ENCODE peak calls at places on chromosomes 5 and 9, in six cellular contexts. One of them, this sample, is unnamed.

GRCh38 chr9:6805532-6805931 is 47.8 kb downstream of the KDM4C start:
- DNase-seq in H1: no peak
- DNase-seq in spleen: no peak
- DNase-seq in naive thymus-derived CD4-positive, alpha-beta T cell: no peak
- DNase-seq in A549: no peak
- DNase-seq in BE2C: no peak
- DNase-seq in this sample: peak

GRCh38 chr5:173395257-173395932 is 67.2 kb upstream of the STC2 start:
- DNase-seq in H1: no peak
- DNase-seq in spleen: no peak
- DNase-seq in naive thymus-derived CD4-positive, alpha-beta T cell: no peak
- DNase-seq in A549: peak
- DNase-seq in BE2C: no peak
- DNase-seq in this sample: peak

GRCh38 chr5:181187500-181188213 is 17.3 kb downstream of the TRIM7 start:
- DNase-seq in H1: no peak
- DNase-seq in spleen: peak
- DNase-seq in naive thymus-derived CD4-positive, alpha-beta T cell: peak
- DNase-seq in A549: no peak
- DNase-seq in BE2C: peak
- DNase-seq in this sample: peak

GRCh38 chr5:124981901-124982300 is 235.5 kb upstream of the ZNF608 start:
- DNase-seq in H1: no peak
- DNase-seq in spleen: no peak
- DNase-seq in naive thymus-derived CD4-positive, alpha-beta T cell: no peak
- DNase-seq in A549: no peak
- DNase-seq in BE2C: no peak
- DNase-seq in this sample: no peak

GRCh38 chr5:61280766-61281427 is 51.2 kb upstream of the ZSWIM6 start:
- DNase-seq in H1: no peak
- DNase-seq in spleen: no peak
- DNase-seq in naive thymus-derived CD4-positive, alpha-beta T cell: peak
- DNase-seq in A549: no peak
- DNase-seq in BE2C: peak
- DNase-seq in this sample: no peak

GRCh38 chr9:132288956-132289355 is 65.8 kb downstream of the SETX start:
- DNase-seq in H1: no peak
- DNase-seq in spleen: no peak
- DNase-seq in naive thymus-derived CD4-positive, alpha-beta T cell: no peak
- DNase-seq in A549: no peak
- DNase-seq in BE2C: no peak
- DNase-seq in this sample: peak

GRCh38 chr5:107542831-107543231 is 127.9 kb downstream of the EFNA5 start:
- DNase-seq in H1: no peak
- DNase-seq in spleen: no peak
- DNase-seq in naive thymus-derived CD4-positive, alpha-beta T cell: no peak
- DNase-seq in A549: peak
- DNase-seq in BE2C: peak
- DNase-seq in this sample: peak

GRCh38 chr5:90873033-90873517 is 314.5 kb downstream of the ADGRV1 start:
- DNase-seq in H1: no peak
- DNase-seq in spleen: no peak
- DNase-seq in naive thymus-derived CD4-positive, alpha-beta T cell: peak
- DNase-seq in A549: no peak
- DNase-seq in BE2C: peak
- DNase-seq in this sample: no peak

GRCh38 chr5:154095819-154096380 is 57.1 kb downstream of the MFAP3 start:
- DNase-seq in H1: no peak
- DNase-seq in spleen: no peak
- DNase-seq in naive thymus-derived CD4-positive, alpha-beta T cell: no peak
- DNase-seq in A549: no peak
- DNase-seq in BE2C: no peak
- DNase-seq in this sample: no peak

GRCh38 chr9:4147476-4148214 is 152.2 kb downstream of the GLIS3 start:
- DNase-seq in H1: no peak
- DNase-seq in spleen: no peak
- DNase-seq in naive thymus-derived CD4-positive, alpha-beta T cell: no peak
- DNase-seq in A549: peak
- DNase-seq in BE2C: no peak
- DNase-seq in this sample: no peak

GRCh38 chr9:123377211-123377971 is 21.4 kb downstream of the CRB2 start:
- DNase-seq in H1: no peak
- DNase-seq in spleen: no peak
- DNase-seq in naive thymus-derived CD4-positive, alpha-beta T cell: no peak
- DNase-seq in A549: no peak
- DNase-seq in BE2C: peak
- DNase-seq in this sample: no peak

GRCh38 chr5:134527156-134527960 is 1.9 kb downstream of the JADE2 start:
- DNase-seq in H1: peak
- DNase-seq in spleen: peak
- DNase-seq in naive thymus-derived CD4-positive, alpha-beta T cell: peak
- DNase-seq in A549: peak
- DNase-seq in BE2C: peak
- DNase-seq in this sample: peak

GRCh38 chr5:63233906-63234305 is 655.3 kb downstream of the LRRC70 start:
- DNase-seq in H1: no peak
- DNase-seq in spleen: no peak
- DNase-seq in naive thymus-derived CD4-positive, alpha-beta T cell: no peak
- DNase-seq in A549: no peak
- DNase-seq in BE2C: no peak
- DNase-seq in this sample: peak

GRCh38 chr5:160260881-160261815 is 31.8 kb downstream of the FABP6 start:
- DNase-seq in H1: no peak
- DNase-seq in spleen: peak
- DNase-seq in naive thymus-derived CD4-positive, alpha-beta T cell: no peak
- DNase-seq in A549: no peak
- DNase-seq in BE2C: no peak
- DNase-seq in this sample: peak

GRCh38 chr5:77210091-77211012 is at the start of gene PDE8B:
- DNase-seq in H1: no peak
- DNase-seq in spleen: peak
- DNase-seq in naive thymus-derived CD4-positive, alpha-beta T cell: no peak
- DNase-seq in A549: peak
- DNase-seq in BE2C: peak
- DNase-seq in this sample: no peak
- H3K4me3 ChIP-seq in H1: peak
- H3K4me3 ChIP-seq in spleen: peak
- H3K4me3 ChIP-seq in naive thymus-derived CD4-positive, alpha-beta T cell: peak
- H3K4me3 ChIP-seq in A549: peak
- H3K4me3 ChIP-seq in BE2C: peak
- H3K4me3 ChIP-seq in this sample: peak

GRCh38 chr5:74798977-74799911 is 32.2 kb downstream of the NSA2 start:
- DNase-seq in H1: no peak
- DNase-seq in spleen: no peak
- DNase-seq in naive thymus-derived CD4-positive, alpha-beta T cell: no peak
- DNase-seq in A549: no peak
- DNase-seq in BE2C: no peak
- DNase-seq in this sample: peak

GRCh38 chr5:74801197-74801596 is 34.1 kb downstream of the NSA2 start:
- DNase-seq in H1: no peak
- DNase-seq in spleen: no peak
- DNase-seq in naive thymus-derived CD4-positive, alpha-beta T cell: no peak
- DNase-seq in A549: no peak
- DNase-seq in BE2C: no peak
- DNase-seq in this sample: no peak

GRCh38 chr5:74801941-74802340 is 34.9 kb downstream of the NSA2 start:
- DNase-seq in H1: no peak
- DNase-seq in spleen: no peak
- DNase-seq in naive thymus-derived CD4-positive, alpha-beta T cell: no peak
- DNase-seq in A549: no peak
- DNase-seq in BE2C: no peak
- DNase-seq in this sample: no peak
- H3K4me3 ChIP-seq in H1: no peak
- H3K4me3 ChIP-seq in spleen: no peak
- H3K4me3 ChIP-seq in naive thymus-derived CD4-positive, alpha-beta T cell: no peak
- H3K4me3 ChIP-seq in A549: no peak
- H3K4me3 ChIP-seq in BE2C: no peak
- H3K4me3 ChIP-seq in this sample: no peak

GRCh38 chr5:80961376-80962281 is 1.5 kb downstream of the RASGRF2 start:
- DNase-seq in H1: no peak
- DNase-seq in spleen: no peak
- DNase-seq in naive thymus-derived CD4-positive, alpha-beta T cell: peak
- DNase-seq in A549: no peak
- DNase-seq in BE2C: no peak
- DNase-seq in this sample: peak
- H3K4me3 ChIP-seq in H1: peak
- H3K4me3 ChIP-seq in spleen: peak
- H3K4me3 ChIP-seq in naive thymus-derived CD4-positive, alpha-beta T cell: peak
- H3K4me3 ChIP-seq in A549: peak
- H3K4me3 ChIP-seq in BE2C: no peak
- H3K4me3 ChIP-seq in this sample: peak

GRCh38 chr5:157600252-157600651 is 24.7 kb upstream of the ADAM19 start:
- DNase-seq in H1: no peak
- DNase-seq in spleen: no peak
- DNase-seq in naive thymus-derived CD4-positive, alpha-beta T cell: no peak
- DNase-seq in A549: no peak
- DNase-seq in BE2C: no peak
- DNase-seq in this sample: no peak

GRCh38 chr5:157599565-157599964 is 24.0 kb upstream of the ADAM19 start:
- DNase-seq in H1: no peak
- DNase-seq in spleen: no peak
- DNase-seq in naive thymus-derived CD4-positive, alpha-beta T cell: no peak
- DNase-seq in A549: no peak
- DNase-seq in BE2C: no peak
- DNase-seq in this sample: no peak

GRCh38 chr5:157606046-157606445 is 30.5 kb upstream of the ADAM19 start:
- DNase-seq in H1: no peak
- DNase-seq in spleen: no peak
- DNase-seq in naive thymus-derived CD4-positive, alpha-beta T cell: no peak
- DNase-seq in A549: no peak
- DNase-seq in BE2C: no peak
- DNase-seq in this sample: no peak

GRCh38 chr5:157602505-157602904 is 26.9 kb upstream of the ADAM19 start:
- DNase-seq in H1: no peak
- DNase-seq in spleen: no peak
- DNase-seq in naive thymus-derived CD4-positive, alpha-beta T cell: no peak
- DNase-seq in A549: no peak
- DNase-seq in BE2C: no peak
- DNase-seq in this sample: no peak

DNA sequence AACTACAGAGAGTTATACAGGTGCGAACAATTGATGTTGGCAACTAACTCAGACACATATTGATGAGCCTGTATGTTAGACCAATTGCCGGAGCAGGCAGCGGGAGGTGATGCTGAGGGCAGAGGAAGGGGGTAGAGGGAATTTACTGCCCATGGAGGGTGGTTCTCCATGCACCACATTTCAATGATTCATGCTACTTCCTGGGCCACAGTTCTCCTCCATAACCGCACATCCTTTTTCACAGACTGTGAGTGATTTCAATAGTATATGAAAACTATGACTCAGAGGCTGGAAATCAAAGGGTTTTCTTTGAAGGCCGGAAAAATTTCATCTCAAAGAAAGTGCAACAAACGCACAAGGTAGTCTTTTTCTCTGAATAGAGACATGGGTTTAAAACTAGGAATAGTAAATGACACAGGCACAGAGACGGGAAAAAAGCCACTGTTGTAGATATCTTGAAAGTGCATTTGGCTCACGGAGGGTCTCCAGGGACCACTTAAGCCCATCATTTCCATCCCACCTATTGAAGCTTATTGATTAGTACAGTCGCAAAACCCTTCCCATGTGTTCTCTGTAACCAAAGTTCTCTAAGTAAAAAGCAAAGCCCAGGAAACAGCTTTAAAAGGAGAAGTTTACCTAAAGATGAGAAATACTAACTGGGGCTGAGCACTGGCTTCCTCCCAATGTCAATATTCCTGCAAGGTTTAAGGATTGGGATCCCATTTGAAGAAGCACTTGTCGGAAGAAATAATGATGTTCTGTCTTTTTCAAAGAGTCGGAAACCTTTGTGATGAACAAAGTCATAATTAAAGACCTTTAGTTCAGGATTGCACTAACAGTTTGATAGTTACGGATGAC is 28.0 kb upstream of the ADAM19 start:
- DNase-seq in H1: no peak
- DNase-seq in spleen: no peak
- DNase-seq in naive thymus-derived CD4-positive, alpha-beta T cell: peak
- DNase-seq in A549: peak
- DNase-seq in BE2C: no peak
- DNase-seq in this sample: peak
- H3K4me3 ChIP-seq in H1: no peak
- H3K4me3 ChIP-seq in spleen: no peak
- H3K4me3 ChIP-seq in naive thymus-derived CD4-positive, alpha-beta T cell: peak
- H3K4me3 ChIP-seq in A549: no peak
- H3K4me3 ChIP-seq in BE2C: no peak
- H3K4me3 ChIP-seq in this sample: no peak

GRCh38 chr5:80414113-80414512 is 6.2 kb downstream of the ZFYVE16 start:
- DNase-seq in H1: no peak
- DNase-seq in spleen: no peak
- DNase-seq in naive thymus-derived CD4-positive, alpha-beta T cell: no peak
- DNase-seq in A549: no peak
- DNase-seq in BE2C: no peak
- DNase-seq in this sample: peak

GRCh38 chr5:80417973-80418372 is 10.1 kb downstream of the ZFYVE16 start:
- DNase-seq in H1: no peak
- DNase-seq in spleen: no peak
- DNase-seq in naive thymus-derived CD4-positive, alpha-beta T cell: no peak
- DNase-seq in A549: no peak
- DNase-seq in BE2C: no peak
- DNase-seq in this sample: no peak
- H3K4me3 ChIP-seq in H1: no peak
- H3K4me3 ChIP-seq in spleen: no peak
- H3K4me3 ChIP-seq in naive thymus-derived CD4-positive, alpha-beta T cell: no peak
- H3K4me3 ChIP-seq in A549: no peak
- H3K4me3 ChIP-seq in BE2C: no peak
- H3K4me3 ChIP-seq in this sample: no peak

GRCh38 chr5:95638632-95639031 is 7.9 kb upstream of the RFESD start:
- DNase-seq in H1: no peak
- DNase-seq in spleen: no peak
- DNase-seq in naive thymus-derived CD4-positive, alpha-beta T cell: no peak
- DNase-seq in A549: no peak
- DNase-seq in BE2C: no peak
- DNase-seq in this sample: no peak
- H3K4me3 ChIP-seq in H1: no peak
- H3K4me3 ChIP-seq in spleen: no peak
- H3K4me3 ChIP-seq in naive thymus-derived CD4-positive, alpha-beta T cell: no peak
- H3K4me3 ChIP-seq in A549: no peak
- H3K4me3 ChIP-seq in BE2C: no peak
- H3K4me3 ChIP-seq in this sample: no peak

DNA sequence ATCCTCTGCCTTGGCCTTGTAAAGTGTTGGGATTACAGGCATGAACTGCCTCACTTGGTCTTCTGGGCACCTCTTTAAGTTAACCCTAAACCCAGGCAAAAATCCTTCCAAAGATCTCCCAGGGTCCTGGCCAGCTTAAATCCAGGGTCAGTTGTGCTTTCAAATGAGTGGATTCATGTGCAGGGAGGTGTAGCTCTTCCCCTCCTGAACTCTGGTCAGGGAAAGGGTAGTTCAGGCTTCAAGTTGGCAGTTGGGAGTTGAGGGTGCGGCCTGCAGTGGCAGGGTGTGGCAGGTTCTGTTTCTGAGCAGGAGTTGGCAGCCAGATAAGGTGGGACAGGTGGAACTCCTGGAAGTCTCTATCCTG is 3.6 kb downstream of the HNRNPAB start:
- DNase-seq in H1: no peak
- DNase-seq in spleen: peak
- DNase-seq in naive thymus-derived CD4-positive, alpha-beta T cell: no peak
- DNase-seq in A549: no peak
- DNase-seq in BE2C: no peak
- DNase-seq in this sample: no peak
- H3K4me3 ChIP-seq in H1: no peak
- H3K4me3 ChIP-seq in spleen: no peak
- H3K4me3 ChIP-seq in naive thymus-derived CD4-positive, alpha-beta T cell: no peak
- H3K4me3 ChIP-seq in A549: no peak
- H3K4me3 ChIP-seq in BE2C: no peak
- H3K4me3 ChIP-seq in this sample: no peak

GRCh38 chr9:114156658-114157421 is 1.5 kb downstream of the COL27A1 start:
- DNase-seq in H1: no peak
- DNase-seq in spleen: no peak
- DNase-seq in naive thymus-derived CD4-positive, alpha-beta T cell: peak
- DNase-seq in A549: peak
- DNase-seq in BE2C: peak
- DNase-seq in this sample: peak
- H3K4me3 ChIP-seq in H1: peak
- H3K4me3 ChIP-seq in spleen: peak
- H3K4me3 ChIP-seq in naive thymus-derived CD4-positive, alpha-beta T cell: peak
- H3K4me3 ChIP-seq in A549: peak
- H3K4me3 ChIP-seq in BE2C: peak
- H3K4me3 ChIP-seq in this sample: peak

This sample was measured in choroid plexus epithelial cell.